ENCODE peak calls at places on chromosomes 1 and 21, in nine cellular contexts. U, S, K, M, Y, N, G, L and X are unnamed samples.

GRCh38 chr1:15808955-15809354 is 1.5 kb upstream of the UQCRHL start:
- DNase-seq in U (no peak), N (no peak), S (no peak), K (no peak), L (no peak), G (no peak), Y (no peak), M (no peak), X (no peak)

GRCh38 chr1:45952072-45952471 is 148.7 kb downstream of the MAST2 start:
- DNase-seq in S (no peak), K (no peak), M (no peak), G (peak), N (no peak), U (no peak), Y (no peak), L (no peak), X (no peak)

GRCh38 chr1:236063919-236064673 is 794 bp downstream of the NID1 start:
- DNase-seq in G (peak), S (peak), U (peak), M (peak), K (no peak), Y (no peak), L (peak), N (peak), X (no peak)

GRCh38 chr21:24369278-24369677 is 1238.0 kb downstream of the MRPL39 start:
- DNase-seq in S (no peak), U (no peak), Y (no peak), G (no peak), M (no peak), L (no peak), N (no peak), K (no peak), X (no peak)

GRCh38 chr1:31755850-31756492 is 8.2 kb downstream of the ADGRB2 start:
- DNase-seq in M (no peak), K (no peak), L (no peak), S (no peak), U (no peak), N (no peak), Y (no peak), G (no peak), X (no peak)

GRCh38 chr1:180953291-180953747 is 40.6 kb downstream of the KIAA1614 start:
- DNase-seq in N (no peak), U (peak), M (no peak), S (peak), Y (no peak), L (peak), K (no peak), G (peak), X (no peak)

GRCh38 chr1:200198247-200198646 is 170.7 kb downstream of the NR5A2 start:
- DNase-seq in S (no peak), Y (no peak), U (no peak), G (no peak), L (no peak), M (no peak), K (no peak), N (no peak), X (no peak)

GRCh38 chr21:26067836-26068401 is 102.7 kb downstream of the APP start:
- DNase-seq in U (no peak), K (no peak), Y (no peak), M (no peak), S (no peak), L (no peak), N (no peak), G (no peak), X (no peak)

GRCh38 chr1:202249846-202250245 is 56.2 kb downstream of the LGR6 start:
- DNase-seq in L (no peak), Y (no peak), N (no peak), U (no peak), M (peak), K (no peak), S (no peak), G (no peak), X (no peak)

GRCh38 chr1:194289569-194290266 is 1103.3 kb upstream of the B3GALT2 start:
- DNase-seq in G (no peak), M (no peak), L (peak), K (peak), Y (no peak), U (no peak), N (no peak), S (no peak), X (no peak)

GRCh38 chr1:8464987-8465386 is 147.1 kb downstream of the SLC45A1 start:
- DNase-seq in S (no peak), G (no peak), Y (no peak), L (no peak), M (peak), U (no peak), K (no peak), N (no peak), X (no peak)

GRCh38 chr1:55214214-55214902 is 806 bp downstream of the USP24 start:
- DNase-seq in K (peak), L (peak), M (no peak), G (no peak), U (peak), N (no peak), S (peak), Y (peak), X (no peak)

GRCh38 chr21:38817371-38818335 is 11.9 kb downstream of the ETS2 start:
- DNase-seq in Y (no peak), M (peak), U (no peak), N (peak), L (no peak), G (peak), K (no peak), S (no peak), X (no peak)

GRCh38 chr1:8151647-8152046 is 125.5 kb upstream of the ERRFI1 start:
- DNase-seq in M (no peak), U (no peak), L (no peak), G (no peak), K (no peak), S (no peak), Y (no peak), N (no peak), X (no peak)

GRCh38 chr1:63593303-63593886 is at the start of gene PGM1:
- DNase-seq in G (peak), K (peak), N (peak), Y (peak), S (peak), U (peak), M (peak), L (peak), X (peak)

GRCh38 chr1:170593173-170593572 is 61.2 kb downstream of the GORAB start:
- DNase-seq in U (no peak), S (no peak), K (no peak), Y (no peak), L (no peak), G (no peak), M (no peak), N (no peak), X (no peak)

GRCh38 chr1:91803847-91804545 is 82.0 kb downstream of the TGFBR3 start:
- DNase-seq in K (peak), U (no peak), N (no peak), G (peak), L (peak), S (no peak), M (no peak), Y (peak), X (no peak)

GRCh38 chr1:172185206-172185605 is 235.3 kb upstream of the C1orf105 start:
- DNase-seq in M (peak), S (no peak), G (no peak), N (no peak), L (peak), U (no peak), K (no peak), Y (no peak), X (no peak)

GRCh38 chr1:183986941-183987340 is 50.6 kb downstream of the COLGALT2 start:
- DNase-seq in N (no peak), M (no peak), K (no peak), U (no peak), S (no peak), Y (no peak), L (no peak), G (no peak), X (no peak)

GRCh38 chr1:198088360-198089071 is 68.3 kb upstream of the NEK7 start:
- DNase-seq in N (peak), U (peak), S (no peak), K (no peak), Y (peak), G (peak), L (peak), M (peak), X (peak)

GRCh38 chr1:16117369-16117768 is 38.5 kb downstream of the EPHA2 start:
- DNase-seq in S (no peak), N (no peak), U (no peak), Y (no peak), G (no peak), K (no peak), M (no peak), L (no peak), X (no peak)